ENCODE peak calls at places on chromosomes 6 and 20, in four cellular contexts. E, T, P and D are unnamed samples.

GRCh38 chr20:11315506-11315905 is 602.2 kb upstream of the BTBD3 start:
- DNase-seq in E (no peak), T (no peak), P (no peak), D (no peak)

GRCh38 chr6:158646023-158646888 is 1.7 kb upstream of the DYNLT1 start:
- DNase-seq in E (no peak), T (no peak), P (no peak), D (no peak)

GRCh38 chr6:33761922-33762629 is 15.4 kb upstream of the IP6K3 start:
- DNase-seq in E (no peak), T (peak; percentile 75), P (peak; percentile 87), D (no peak)

GRCh38 chr20:6828794-6829423 is 61.4 kb downstream of the BMP2 start:
- DNase-seq in E (peak; percentile 30), T (peak; percentile 69), P (peak; percentile 74), D (peak; percentile 54)

GRCh38 chr6:5287205-5287965 is 26.1 kb downstream of the FARS2 start:
- DNase-seq in E (no peak), T (no peak), P (no peak), D (peak; percentile 6)

GRCh38 chr20:42024653-42025052 is 406.5 kb upstream of the CHD6 start:
- DNase-seq in E (no peak), T (peak; percentile 64), P (no peak), D (peak; percentile 30)

GRCh38 chr6:166852484-166852975 is 103.8 kb downstream of the RNASET2 start:
- DNase-seq in E (no peak), T (no peak), P (no peak), D (no peak)

GRCh38 chr6:32132110-32132509 is 2.0 kb upstream of the FKBPL start:
- DNase-seq in E (no peak), T (no peak), P (no peak), D (no peak)

GRCh38 chr6:12636336-12636735 is 80.2 kb upstream of the PHACTR1 start:
- DNase-seq in E (no peak), T (no peak), P (no peak), D (no peak)

GRCh38 chr6:156582509-156582992 is 194.6 kb upstream of the ARID1B start:
- DNase-seq in E (no peak), T (no peak), P (no peak), D (no peak)

GRCh38 chr6:170192905-170193304 is 98.0 kb downstream of the DLL1 start:
- DNase-seq in E (no peak), T (no peak), P (no peak), D (no peak)

DNA sequence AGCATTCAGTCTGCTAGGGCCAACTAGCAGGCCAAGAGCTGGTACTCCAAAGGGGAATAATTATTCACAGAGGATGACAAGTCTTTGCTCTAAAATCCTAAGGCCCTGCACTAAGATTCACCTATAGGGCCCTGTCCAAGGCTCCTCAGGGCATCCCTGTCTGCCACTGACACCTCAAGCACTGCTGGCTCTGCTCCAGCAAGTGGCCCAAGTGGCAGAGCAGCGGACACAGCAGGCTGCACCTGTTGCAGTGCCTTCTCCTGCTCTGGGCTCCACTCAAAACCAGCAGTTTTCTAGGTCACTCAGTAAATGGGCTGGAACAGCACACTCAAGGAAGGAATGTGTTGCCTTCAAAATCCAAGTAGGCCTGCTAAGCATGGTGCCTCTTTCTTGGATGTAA is 36.4 kb upstream of the SMOC2 start:
- DNase-seq in E (no peak), T (peak; percentile 7), P (no peak), D (no peak)
- H3K9me3 ChIP-seq in E (no peaks in the 10 kb centered on the region), T (no peaks in the 10 kb centered on the region), P (no peaks in the 10 kb centered on the region), D (no peaks in the 10 kb centered on the region)

DNA sequence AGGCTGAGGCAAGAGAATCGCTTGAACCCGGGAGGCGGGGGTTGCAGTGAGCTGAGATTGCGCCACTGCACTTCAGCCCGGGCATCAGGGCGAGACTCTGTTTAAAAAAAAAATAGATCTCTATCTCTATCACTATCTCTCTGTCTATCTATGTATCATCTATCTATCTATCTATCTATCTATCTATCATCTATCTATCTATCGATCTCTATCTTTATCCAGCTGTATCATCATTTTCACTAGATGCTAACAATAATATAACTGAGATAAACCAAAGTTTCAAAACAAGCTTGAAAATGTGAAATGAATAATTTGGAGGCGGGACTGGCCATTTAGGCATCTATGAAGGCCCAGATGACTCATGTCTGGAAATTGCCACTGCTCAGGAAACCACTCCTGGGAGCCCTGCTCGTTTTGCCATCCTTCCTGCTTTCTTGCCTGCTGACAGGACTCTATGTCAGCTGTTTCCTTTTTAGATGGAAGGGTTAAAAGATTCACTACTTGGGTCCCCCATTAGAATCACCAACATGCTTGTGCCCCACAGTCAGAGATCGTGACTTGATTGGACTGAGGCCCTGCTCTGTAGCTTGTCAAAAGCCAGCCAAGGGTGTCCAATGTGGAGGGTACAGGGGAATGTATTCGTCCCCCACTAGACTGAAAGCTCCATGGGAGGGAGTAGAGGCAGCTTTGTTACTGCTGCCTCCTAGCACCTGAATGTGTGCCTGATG is 61.7 kb downstream of the UTRN start:
- DNase-seq in E (no peak), T (no peak), P (no peak), D (no peak)
- TF ChIP-seq SUZ12 in E (no peak), T (no peak), P (no peak), D (no peak)

GRCh38 chr6:148671085-148671484 is 75.7 kb upstream of the UST start:
- DNase-seq in E (no peak), T (peak; percentile 59), P (no peak), D (peak; percentile 47)

GRCh38 chr6:148671952-148672351 is 74.9 kb upstream of the UST start:
- DNase-seq in E (no peak), T (no peak), P (no peak), D (no peak)

GRCh38 chr6:148667395-148667794 is 79.4 kb upstream of the UST start:
- DNase-seq in E (no peak), T (no peak), P (no peak), D (no peak)
- H3K9me3 ChIP-seq in E (peaks cover 23% of the 10 kb centered on the region), T (peaks cover 13% of the 10 kb centered on the region), P (peaks cover 42% of the 10 kb centered on the region), D (peaks cover 22% of the 10 kb centered on the region)

GRCh38 chr6:107405002-107405401 is 54.4 kb downstream of the PDSS2 start:
- DNase-seq in E (no peak), T (no peak), P (no peak), D (no peak)
- TF ChIP-seq SUZ12 in E (no peak), T (no peak), P (no peak), D (no peak)